ENCODE peak calls at places on chromosome 11, in eight cellular contexts. K is endothelial cell of umbilical vein, L is HCT116, J is stomach, P is suprapubic skin, R is spleen, S is sigmoid colon, X is H1. C is an unnamed sample.

GRCh38 chr11:8224161-8224591 is 39.5 kb downstream of the LMO1 start:
- DNase-seq in R (peak; percentile 70), S (no peak), K (no peak), L (no peak), X (no peak), J (no peak), P (no peak), C (peak; percentile 75)

GRCh38 chr11:67628710-67629385 is 889 bp downstream of the NUDT8 start:
- DNase-seq in R (no peak), P (peak; percentile 69), X (no peak), S (peak; percentile 66), L (no peak), K (no peak), J (no peak), C (no peak)

GRCh38 chr11:15816270-15816871 is 540.0 kb downstream of the SOX6 start:
- DNase-seq in J (no peak), K (peak; percentile 24), P (no peak), L (no peak), R (no peak), X (no peak), S (no peak), C (peak; percentile 50)

GRCh38 chr11:46281374-46281831 is 3.9 kb downstream of the CREB3L1 start:
- DNase-seq in S (peak; percentile 75), J (peak; percentile 63), R (no peak), K (no peak), L (no peak), X (peak; percentile 54), P (no peak), C (peak; percentile 80)

GRCh38 chr11:93024376-93024775 is 54.9 kb downstream of the MTNR1B start:
- DNase-seq in R (no peak), X (no peak), P (no peak), K (no peak), L (no peak), J (no peak), S (no peak), C (no peak)

GRCh38 chr11:2489103-2489502 is 44.3 kb downstream of the KCNQ1 start:
- DNase-seq in P (no peak), R (no peak), K (no peak), X (no peak), S (no peak), J (no peak), L (no peak), C (no peak)

GRCh38 chr11:1669546-1670218 is 27.3 kb upstream of the KRTAP5-6 start:
- DNase-seq in X (no peak), R (no peak), S (peak; percentile 79), L (no peak), J (no peak), P (no peak), K (no peak), C (no peak)

GRCh38 chr11:47234669-47235075 is 13.9 kb downstream of the ACP2 start:
- DNase-seq in R (no peak), J (peak; percentile 86), L (no peak), P (no peak), K (no peak), S (peak; percentile 85), X (no peak), C (peak; percentile 65)

GRCh38 chr11:63944987-63945386 is 6.2 kb downstream of the NAA40 start:
- DNase-seq in R (no peak), S (peak; percentile 74), J (no peak), P (no peak), X (no peak), L (no peak), K (no peak), C (peak; percentile 42)

GRCh38 chr11:35486446-35486845 is 39.0 kb downstream of the PAMR1 start:
- DNase-seq in J (no peak), X (no peak), P (no peak), K (no peak), L (peak; percentile 13), R (no peak), S (no peak), C (no peak)

GRCh38 chr11:117520201-117520600 is 192.5 kb downstream of the CEP164 start:
- DNase-seq in K (no peak), S (no peak), R (no peak), X (no peak), P (no peak), J (no peak), L (no peak), C (no peak)

DNA sequence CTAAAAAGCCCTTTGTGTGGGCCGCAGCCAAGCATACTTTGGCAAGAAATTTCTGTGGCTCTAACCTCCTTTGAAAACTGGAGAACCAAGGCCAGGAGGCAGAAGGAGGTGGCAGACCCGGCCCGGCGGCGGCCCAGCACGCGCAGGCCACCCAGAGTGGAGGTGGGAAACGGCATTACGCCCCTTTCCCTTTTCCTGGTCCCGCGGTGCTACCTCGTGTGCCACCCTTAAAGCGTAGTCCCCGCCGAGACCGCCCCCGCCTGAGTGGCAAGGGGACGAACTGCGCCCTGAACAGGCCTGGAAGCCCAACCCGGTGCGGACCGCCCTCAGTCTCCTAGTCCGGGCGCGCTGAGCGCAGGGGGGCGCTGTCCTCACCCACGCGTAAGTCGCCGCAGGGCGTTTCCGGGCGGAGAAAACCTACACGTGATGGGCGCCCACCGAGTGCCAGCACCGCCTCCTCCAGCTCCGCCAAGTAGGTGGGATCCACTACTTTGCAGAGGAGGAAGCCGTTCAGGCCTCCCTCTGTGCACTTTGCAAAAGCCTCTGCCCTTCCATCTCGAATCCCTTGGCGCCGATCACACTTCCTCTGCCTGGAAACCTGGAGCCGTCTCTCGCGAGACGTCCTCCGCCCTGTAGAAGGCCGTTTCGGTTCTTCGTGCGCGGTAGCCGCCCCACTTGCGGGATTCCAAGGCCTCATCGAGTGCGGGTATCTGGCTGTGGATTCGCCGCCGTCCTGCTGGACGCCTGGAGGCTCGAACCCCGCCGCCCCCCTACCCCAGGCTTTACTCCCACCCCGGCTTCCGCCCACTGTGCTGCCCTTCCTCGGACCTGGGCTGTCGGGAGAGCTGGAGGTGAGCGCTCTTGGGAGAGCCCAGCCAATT is at the start of gene ACCS:
- DNase-seq in P (peak; percentile 98), K (peak; percentile 95), X (peak; percentile 92), L (peak; percentile 88), J (peak; percentile 96), R (peak; percentile 98), S (peak; percentile 98), C (peak; percentile 96)
- TF ChIP-seq POLR2A in P (no peak), K (peak; percentile 82), X (peak; percentile 80), L (peak; percentile 78), J (no peak), R (no peak), S (peak; percentile 32), C (peak; percentile 68)

GRCh38 chr11:61333638-61334433 is 808 bp downstream of the TKFC start:
- DNase-seq in X (no peak), J (no peak), P (no peak), R (no peak), S (no peak), K (no peak), L (no peak), C (no peak)
- TF ChIP-seq POLR2AphosphoS5 in X (no peak), J (no peak), P (no peak), R (no peak), S (no peak), K (no peak), L (no peak), C (no peak)

GRCh38 chr11:62542111-62542745 is 4.4 kb downstream of the AHNAK start:
- DNase-seq in P (no peak), S (no peak), R (no peak), K (no peak), J (peak; percentile 58), L (no peak), X (peak; percentile 43), C (peak; percentile 68)

GRCh38 chr11:62543680-62544444 is 2.7 kb downstream of the AHNAK start:
- DNase-seq in P (peak; percentile 76), L (no peak), X (no peak), S (peak; percentile 69), J (no peak), R (no peak), K (no peak), C (no peak)

GRCh38 chr11:62540804-62541671 is 5.6 kb downstream of the AHNAK start:
- DNase-seq in K (peak; percentile 60), X (no peak), P (peak; percentile 75), R (peak; percentile 84), L (no peak), J (no peak), S (peak; percentile 75), C (peak; percentile 57)

GRCh38 chr11:62544521-62545436 is 1.8 kb downstream of the AHNAK start:
- DNase-seq in K (peak; percentile 29), S (peak; percentile 69), P (peak; percentile 76), L (no peak), R (no peak), J (no peak), X (no peak), C (peak; percentile 68)

DNA sequence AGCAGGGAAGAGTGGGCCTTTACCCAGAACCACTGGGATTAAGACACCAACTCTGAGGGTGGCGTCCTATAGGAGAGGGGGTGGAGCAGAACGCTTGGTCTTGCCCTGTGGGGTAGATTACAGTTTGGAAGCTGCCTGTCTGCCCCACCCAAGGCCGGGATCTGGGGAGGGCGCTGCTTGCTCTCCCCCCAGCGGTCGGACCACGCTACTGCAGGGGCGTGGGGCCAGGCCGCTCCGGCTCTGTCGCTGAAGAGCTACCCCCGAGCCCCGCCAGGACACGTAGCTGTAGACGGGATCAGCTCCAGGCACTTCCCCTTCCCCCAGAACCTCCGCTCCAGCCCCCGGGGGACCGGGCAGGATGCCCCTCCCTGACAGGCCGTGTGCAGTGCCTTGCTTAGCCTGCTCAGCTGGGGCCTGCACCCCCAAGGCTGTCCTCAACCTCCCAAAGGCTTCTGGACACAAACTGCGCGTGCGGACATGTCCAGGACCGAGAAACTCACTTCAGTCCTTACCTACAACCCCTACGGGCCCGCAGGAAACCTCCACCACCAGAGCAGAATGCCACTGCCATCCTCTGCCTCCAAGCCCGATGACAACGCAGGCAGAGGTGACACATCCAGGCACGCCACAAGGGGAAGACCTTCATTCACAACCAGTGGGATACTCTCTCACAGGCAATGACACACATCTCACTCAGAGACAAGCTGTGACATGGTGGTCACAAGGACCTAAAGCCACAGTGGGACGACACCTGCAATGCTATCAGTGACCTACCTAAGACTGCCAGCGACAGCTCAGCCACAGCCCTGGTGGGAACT is 3.6 kb downstream of the AHNAK start:
- DNase-seq in L (peak; percentile 54), S (peak; percentile 94), J (peak; percentile 80), R (peak; percentile 95), X (peak; percentile 96), P (peak; percentile 93), K (peak; percentile 75), C (peak; percentile 87)
- H3K27ac ChIP-seq in L (peak overlapping the region; percentile 95), S (peak overlapping the region; percentile 98), J (peak overlapping the region; percentile 95), R (peak overlapping the region; percentile 83), X (no peak overlapping the region), P (peak overlapping the region; percentile 98), K (peak overlapping the region; percentile 12), C (peak overlapping the region; percentile 96)

GRCh38 chr11:17077520-17078401 is at the start of gene RPS13:
- DNase-seq in P (peak; percentile 98), X (peak; percentile 91), K (peak; percentile 100), L (peak; percentile 98), J (peak; percentile 97), S (peak; percentile 99), R (peak; percentile 98), C (peak; percentile 97)

GRCh38 chr11:17077240-17077519 is 287 bp downstream of the RPS13 start:
- DNase-seq in X (no peak), L (no peak), K (no peak), R (no peak), J (no peak), P (no peak), S (no peak), C (no peak)

GRCh38 chr11:17075506-17075905 is 2.0 kb downstream of the RPS13 start:
- DNase-seq in R (no peak), K (no peak), X (no peak), P (no peak), L (no peak), S (no peak), J (no peak), C (no peak)

GRCh38 chr11:17076517-17077239 is 789 bp downstream of the RPS13 start:
- DNase-seq in L (no peak), S (no peak), P (no peak), K (no peak), X (no peak), J (no peak), R (peak; percentile 75), C (no peak)

GRCh38 chr11:17073370-17074027 is 4.0 kb downstream of the RPS13 start:
- DNase-seq in L (no peak), J (no peak), K (no peak), X (no peak), P (no peak), R (no peak), S (no peak), C (no peak)
- TF ChIP-seq POLR2A in L (no peak), J (no peak), K (peak; percentile 45), X (peak; percentile 50), P (no peak), R (no peak), S (no peak), C (no peak)

C was measured in transverse colon.